ENCODE peak calls at places on chromosomes 16 and 17, in six cellular contexts. One of them, this sample, is unnamed.

GRCh38 chr17:16889088-16889465 is 82.8 kb downstream of the TNFRSF13B start:
- DNase-seq in PC-3: no peak
- DNase-seq in endothelial cell of umbilical vein: no peak
- DNase-seq in MM.1S: no peak
- DNase-seq in K562: no peak
- DNase-seq in HCT116: no peak
- DNase-seq in this sample: no peak

GRCh38 chr17:9350083-9350482 is 225.5 kb downstream of the STX8 start:
- DNase-seq in PC-3: peak; percentile 76
- DNase-seq in endothelial cell of umbilical vein: no peak
- DNase-seq in MM.1S: no peak
- DNase-seq in K562: no peak
- DNase-seq in HCT116: peak; percentile 8
- DNase-seq in this sample: no peak

GRCh38 chr16:23016372-23016771 is 132.9 kb downstream of the USP31 start:
- DNase-seq in PC-3: no peak
- DNase-seq in endothelial cell of umbilical vein: no peak
- DNase-seq in MM.1S: no peak
- DNase-seq in K562: no peak
- DNase-seq in HCT116: no peak
- DNase-seq in this sample: no peak

GRCh38 chr16:83915491-83915890 is 16.6 kb downstream of the MLYCD start:
- DNase-seq in PC-3: no peak
- DNase-seq in endothelial cell of umbilical vein: no peak
- DNase-seq in MM.1S: no peak
- DNase-seq in K562: no peak
- DNase-seq in HCT116: no peak
- DNase-seq in this sample: no peak

GRCh38 chr17:56441331-56441730 is 152.2 kb upstream of the NOG start:
- DNase-seq in PC-3: peak; percentile 16
- DNase-seq in endothelial cell of umbilical vein: peak; percentile 14
- DNase-seq in MM.1S: no peak
- DNase-seq in K562: no peak
- DNase-seq in HCT116: no peak
- DNase-seq in this sample: no peak

GRCh38 chr17:61002316-61002736 is 324.7 kb downstream of the BCAS3 start:
- DNase-seq in PC-3: peak; percentile 81
- DNase-seq in endothelial cell of umbilical vein: peak; percentile 46
- DNase-seq in MM.1S: peak; percentile 42
- DNase-seq in K562: peak; percentile 15
- DNase-seq in HCT116: peak; percentile 26
- DNase-seq in this sample: peak; percentile 51

GRCh38 chr16:11716330-11716729 is 26.3 kb downstream of the TXNDC11 start:
- DNase-seq in PC-3: no peak
- DNase-seq in endothelial cell of umbilical vein: no peak
- DNase-seq in MM.1S: no peak
- DNase-seq in K562: no peak
- DNase-seq in HCT116: no peak
- DNase-seq in this sample: no peak

GRCh38 chr16:78368121-78369102 is 269.0 kb downstream of the WWOX start:
- DNase-seq in PC-3: no peak
- DNase-seq in endothelial cell of umbilical vein: no peak
- DNase-seq in MM.1S: no peak
- DNase-seq in K562: no peak
- DNase-seq in HCT116: no peak
- DNase-seq in this sample: no peak

GRCh38 chr16:21156767-21157467 is 1.6 kb upstream of the LDAF1 start:
- DNase-seq in PC-3: peak; percentile 77
- DNase-seq in endothelial cell of umbilical vein: peak; percentile 65
- DNase-seq in MM.1S: peak; percentile 21
- DNase-seq in K562: peak; percentile 61
- DNase-seq in HCT116: peak; percentile 78
- DNase-seq in this sample: peak; percentile 75

GRCh38 chr17:27463235-27463677 is 7.0 kb downstream of the KSR1 start:
- DNase-seq in PC-3: no peak
- DNase-seq in endothelial cell of umbilical vein: no peak
- DNase-seq in MM.1S: no peak
- DNase-seq in K562: no peak
- DNase-seq in HCT116: no peak
- DNase-seq in this sample: no peak

GRCh38 chr16:61098505-61098904 is 937.7 kb downstream of the CDH8 start:
- DNase-seq in PC-3: no peak
- DNase-seq in endothelial cell of umbilical vein: no peak
- DNase-seq in MM.1S: peak; percentile 86
- DNase-seq in K562: no peak
- DNase-seq in HCT116: no peak
- DNase-seq in this sample: no peak

DNA sequence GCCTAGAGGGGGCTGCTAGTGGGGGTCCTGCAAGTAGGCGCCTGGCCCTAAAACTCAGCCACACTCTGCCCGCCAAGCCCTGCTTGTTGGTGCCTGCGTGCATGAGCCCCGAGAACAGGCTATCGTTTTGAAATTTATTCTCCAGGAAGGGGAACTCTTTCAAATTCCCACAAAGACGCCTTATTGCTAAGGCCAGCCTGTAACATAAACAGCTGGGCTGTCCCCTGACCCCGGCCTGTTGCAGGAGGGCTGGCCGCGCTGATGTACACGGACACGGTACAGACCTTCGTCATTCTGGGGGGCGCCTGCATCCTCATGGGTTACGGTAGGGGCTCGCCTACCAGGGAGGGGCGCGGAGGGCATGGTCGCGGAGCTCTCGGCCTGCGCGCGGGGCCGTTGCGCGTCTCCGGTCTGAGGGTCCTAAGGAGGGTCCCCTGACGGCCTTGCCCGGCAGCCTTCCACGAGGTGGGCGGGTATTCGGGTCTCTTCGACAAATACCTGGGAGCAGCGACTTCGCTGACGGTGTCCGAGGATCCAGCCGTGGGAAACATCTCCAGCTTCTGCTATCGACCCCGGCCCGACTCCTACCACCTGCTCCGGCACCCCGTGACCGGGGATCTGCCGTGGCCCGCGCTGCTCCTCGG is 4.3 kb downstream of the SLC5A2 start:
- DNase-seq in PC-3: no peak
- DNase-seq in endothelial cell of umbilical vein: no peak
- DNase-seq in MM.1S: no peak
- DNase-seq in K562: no peak
- DNase-seq in HCT116: no peak
- DNase-seq in this sample: peak; percentile 23
- TF ChIP-seq EZH2 in PC-3: no peak
- TF ChIP-seq EZH2 in endothelial cell of umbilical vein: no peak
- TF ChIP-seq EZH2 in MM.1S: no peak
- TF ChIP-seq EZH2 in K562: no peak
- TF ChIP-seq EZH2 in HCT116: no peak
- TF ChIP-seq EZH2 in this sample: no peak

GRCh38 chr17:80737106-80738019 is 192.7 kb downstream of the RPTOR start:
- DNase-seq in PC-3: no peak
- DNase-seq in endothelial cell of umbilical vein: no peak
- DNase-seq in MM.1S: peak; percentile 81
- DNase-seq in K562: no peak
- DNase-seq in HCT116: no peak
- DNase-seq in this sample: no peak
- H3K4me2 ChIP-seq in PC-3: no peak overlapping the region
- H3K4me2 ChIP-seq in endothelial cell of umbilical vein: no peak overlapping the region
- H3K4me2 ChIP-seq in MM.1S: peak overlapping the region; percentile 38
- H3K4me2 ChIP-seq in K562: no peak overlapping the region
- H3K4me2 ChIP-seq in HCT116: no peak overlapping the region
- H3K4me2 ChIP-seq in this sample: no peak overlapping the region

DNA sequence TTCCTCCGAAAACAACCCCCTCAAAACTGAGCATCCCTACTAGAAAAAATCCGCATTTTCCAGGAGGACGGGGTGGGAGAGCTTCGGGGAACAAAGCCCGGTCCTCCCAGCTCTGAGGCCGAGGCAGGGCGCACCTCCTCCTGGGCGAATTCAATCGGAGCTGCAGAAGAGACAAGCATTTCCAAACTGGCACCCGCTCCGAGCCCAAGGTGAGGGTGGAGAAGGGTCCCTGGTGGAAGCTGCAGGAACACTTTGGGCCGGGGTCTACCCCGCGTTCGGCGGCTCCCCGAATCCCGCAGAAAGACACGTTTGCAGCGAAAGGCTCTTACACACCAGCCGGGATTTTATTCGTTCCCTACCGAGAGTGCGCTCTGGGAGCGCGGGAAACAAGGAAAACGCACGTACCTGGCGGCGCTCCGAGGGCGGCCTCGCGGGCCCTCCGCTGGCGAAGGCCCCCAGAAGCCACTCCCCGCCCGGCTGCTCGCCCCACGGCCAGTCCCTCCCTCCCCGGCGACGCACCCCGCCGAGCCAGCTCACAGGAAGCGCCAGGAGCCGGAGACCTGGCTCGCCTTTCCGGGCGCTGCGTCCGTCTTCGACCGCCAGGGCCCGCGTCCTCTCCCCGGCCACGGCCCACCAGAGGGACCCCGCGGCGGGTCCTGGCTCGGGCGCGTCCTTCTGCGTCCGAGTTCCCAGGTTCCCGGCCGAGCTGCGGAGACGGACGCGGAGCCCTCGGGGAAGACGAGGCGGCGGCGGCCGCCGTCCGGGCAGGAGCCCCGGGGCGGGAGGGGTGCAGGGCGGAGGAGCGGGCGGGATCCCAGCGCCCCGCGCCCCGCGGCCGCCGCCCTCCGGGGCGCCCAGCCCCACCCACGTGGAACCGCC is 49.8 kb upstream of the BAHCC1 start:
- DNase-seq in PC-3: peak; percentile 87
- DNase-seq in endothelial cell of umbilical vein: peak; percentile 86
- DNase-seq in MM.1S: peak; percentile 49
- DNase-seq in K562: peak; percentile 90
- DNase-seq in HCT116: no peak
- DNase-seq in this sample: peak; percentile 92
- TF ChIP-seq EZH2 in PC-3: no peak
- TF ChIP-seq EZH2 in endothelial cell of umbilical vein: no peak
- TF ChIP-seq EZH2 in MM.1S: no peak
- TF ChIP-seq EZH2 in K562: no peak
- TF ChIP-seq EZH2 in HCT116: no peak
- TF ChIP-seq EZH2 in this sample: no peak

GRCh38 chr16:87854907-87855683 is 14.2 kb downstream of the SLC7A5 start:
- DNase-seq in PC-3: no peak
- DNase-seq in endothelial cell of umbilical vein: no peak
- DNase-seq in MM.1S: no peak
- DNase-seq in K562: no peak
- DNase-seq in HCT116: no peak
- DNase-seq in this sample: no peak
- H3K4me2 ChIP-seq in PC-3: peak overlapping the region; percentile 64
- H3K4me2 ChIP-seq in endothelial cell of umbilical vein: no peak overlapping the region
- H3K4me2 ChIP-seq in MM.1S: no peak overlapping the region
- H3K4me2 ChIP-seq in K562: peak overlapping the region; percentile 76
- H3K4me2 ChIP-seq in HCT116: peak overlapping the region; percentile 62
- H3K4me2 ChIP-seq in this sample: no peak overlapping the region

GRCh38 chr17:34579979-34580684 is 750 bp downstream of the TMEM132E start:
- DNase-seq in PC-3: no peak
- DNase-seq in endothelial cell of umbilical vein: peak; percentile 12
- DNase-seq in MM.1S: peak; percentile 21
- DNase-seq in K562: no peak
- DNase-seq in HCT116: no peak
- DNase-seq in this sample: peak; percentile 75
- TF ChIP-seq EZH2 in PC-3: peak; percentile 46
- TF ChIP-seq EZH2 in endothelial cell of umbilical vein: peak; percentile 8
- TF ChIP-seq EZH2 in MM.1S: no peak
- TF ChIP-seq EZH2 in K562: no peak
- TF ChIP-seq EZH2 in HCT116: no peak
- TF ChIP-seq EZH2 in this sample: peak; percentile 81

GRCh38 chr16:68750243-68750642 is 13.2 kb downstream of the CDH1 start:
- DNase-seq in PC-3: no peak
- DNase-seq in endothelial cell of umbilical vein: no peak
- DNase-seq in MM.1S: no peak
- DNase-seq in K562: no peak
- DNase-seq in HCT116: no peak
- DNase-seq in this sample: no peak

GRCh38 chr16:68749424-68749823 is 12.3 kb downstream of the CDH1 start:
- DNase-seq in PC-3: no peak
- DNase-seq in endothelial cell of umbilical vein: no peak
- DNase-seq in MM.1S: no peak
- DNase-seq in K562: no peak
- DNase-seq in HCT116: no peak
- DNase-seq in this sample: no peak

GRCh38 chr16:68751160-68751559 is 14.1 kb downstream of the CDH1 start:
- DNase-seq in PC-3: no peak
- DNase-seq in endothelial cell of umbilical vein: no peak
- DNase-seq in MM.1S: no peak
- DNase-seq in K562: no peak
- DNase-seq in HCT116: no peak
- DNase-seq in this sample: no peak

GRCh38 chr16:68754117-68754792 is 17.2 kb downstream of the CDH1 start:
- DNase-seq in PC-3: peak; percentile 51
- DNase-seq in endothelial cell of umbilical vein: no peak
- DNase-seq in MM.1S: no peak
- DNase-seq in K562: no peak
- DNase-seq in HCT116: no peak
- DNase-seq in this sample: no peak

GRCh38 chr16:68752602-68753001 is 15.5 kb downstream of the CDH1 start:
- DNase-seq in PC-3: no peak
- DNase-seq in endothelial cell of umbilical vein: no peak
- DNase-seq in MM.1S: no peak
- DNase-seq in K562: peak; percentile 55
- DNase-seq in HCT116: no peak
- DNase-seq in this sample: no peak
- H3K4me2 ChIP-seq in PC-3: peak overlapping the region; percentile 4
- H3K4me2 ChIP-seq in endothelial cell of umbilical vein: no peak overlapping the region
- H3K4me2 ChIP-seq in MM.1S: no peak overlapping the region
- H3K4me2 ChIP-seq in K562: no peak overlapping the region
- H3K4me2 ChIP-seq in HCT116: peak overlapping the region; percentile 19
- H3K4me2 ChIP-seq in this sample: no peak overlapping the region

GRCh38 chr16:2966803-2967184 is 2.4 kb upstream of the PAQR4 start:
- DNase-seq in PC-3: no peak
- DNase-seq in endothelial cell of umbilical vein: no peak
- DNase-seq in MM.1S: no peak
- DNase-seq in K562: no peak
- DNase-seq in HCT116: no peak
- DNase-seq in this sample: peak; percentile 29

GRCh38 chr16:2968368-2968737 is 795 bp upstream of the PAQR4 start:
- DNase-seq in PC-3: no peak
- DNase-seq in endothelial cell of umbilical vein: no peak
- DNase-seq in MM.1S: no peak
- DNase-seq in K562: peak; percentile 83
- DNase-seq in HCT116: peak; percentile 63
- DNase-seq in this sample: no peak

GRCh38 chr16:2967721-2968161 is 1.4 kb upstream of the PAQR4 start:
- DNase-seq in PC-3: no peak
- DNase-seq in endothelial cell of umbilical vein: no peak
- DNase-seq in MM.1S: no peak
- DNase-seq in K562: no peak
- DNase-seq in HCT116: no peak
- DNase-seq in this sample: no peak

GRCh38 chr16:2966043-2966802 is 2.1 kb downstream of the KREMEN2 start:
- DNase-seq in PC-3: no peak
- DNase-seq in endothelial cell of umbilical vein: no peak
- DNase-seq in MM.1S: no peak
- DNase-seq in K562: no peak
- DNase-seq in HCT116: no peak
- DNase-seq in this sample: peak; percentile 1

DNA sequence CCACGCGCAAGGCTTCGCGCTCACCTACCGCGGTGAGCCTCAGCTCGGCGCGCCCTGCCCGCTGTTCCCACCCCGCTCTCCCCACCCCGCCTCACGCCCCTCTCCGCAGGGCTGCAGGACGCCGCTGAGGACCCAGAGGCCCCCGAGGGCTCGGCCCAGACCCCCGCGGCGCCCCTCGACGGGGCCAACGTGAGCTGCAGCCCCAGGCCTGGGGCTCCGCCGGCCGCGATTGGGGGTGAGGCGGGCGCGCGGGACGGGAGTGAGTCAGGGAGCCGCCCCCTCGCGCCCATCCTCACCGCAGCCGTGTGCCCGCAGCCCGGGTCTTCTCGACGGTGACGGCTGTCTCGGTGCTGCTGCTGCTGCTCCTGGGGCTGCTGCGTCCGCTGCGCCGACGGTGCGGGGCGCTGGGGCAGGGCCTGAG is 1.9 kb upstream of the PAQR4 start:
- DNase-seq in PC-3: no peak
- DNase-seq in endothelial cell of umbilical vein: no peak
- DNase-seq in MM.1S: no peak
- DNase-seq in K562: no peak
- DNase-seq in HCT116: no peak
- DNase-seq in this sample: no peak
- TF ChIP-seq EZH2 in PC-3: no peak
- TF ChIP-seq EZH2 in endothelial cell of umbilical vein: peak; percentile 95
- TF ChIP-seq EZH2 in MM.1S: no peak
- TF ChIP-seq EZH2 in K562: no peak
- TF ChIP-seq EZH2 in HCT116: no peak
- TF ChIP-seq EZH2 in this sample: peak; percentile 42